ENCODE peak calls at places on chromosomes 3 and 15, in ten cellular contexts. One of them, this sample, is unnamed.

GRCh38 chr15:64746921-64747320 is 28.5 kb downstream of the RBPMS2 start:
- DNase-seq in brain microvascular endothelial cell: no peak
- DNase-seq in thoracic aorta: no peak
- DNase-seq in dorsolateral prefrontal cortex: no peak
- DNase-seq in uterus: no peak
- DNase-seq in HCT116: no peak
- DNase-seq in A673: no peak
- DNase-seq in fibroblast of lung: no peak
- DNase-seq in WERI-Rb-1: no peak
- DNase-seq in cardiac muscle cell: no peak
- DNase-seq in this sample: no peak

GRCh38 chr3:198062068-198062465 is 102.0 kb downstream of the LMLN start:
- DNase-seq in A673: no peak
- DNase-seq in HCT116: no peak
- DNase-seq in uterus: no peak
- DNase-seq in brain microvascular endothelial cell: no peak
- DNase-seq in thoracic aorta: no peak
- DNase-seq in WERI-Rb-1: no peak
- DNase-seq in dorsolateral prefrontal cortex: no peak
- DNase-seq in fibroblast of lung: no peak
- DNase-seq in cardiac muscle cell: no peak
- DNase-seq in this sample: no peak

GRCh38 chr15:24954783-24955548 is at the start of the genes SNRPN and SNURF:
- DNase-seq in brain microvascular endothelial cell: peak
- DNase-seq in WERI-Rb-1: peak
- DNase-seq in HCT116: no peak
- DNase-seq in cardiac muscle cell: peak
- DNase-seq in uterus: peak
- DNase-seq in thoracic aorta: peak
- DNase-seq in A673: peak
- DNase-seq in dorsolateral prefrontal cortex: peak
- DNase-seq in fibroblast of lung: peak
- DNase-seq in this sample: peak

GRCh38 chr15:68307131-68307928 is 29.8 kb downstream of the FEM1B start:
- DNase-seq in cardiac muscle cell: no peak
- DNase-seq in uterus: peak
- DNase-seq in dorsolateral prefrontal cortex: peak
- DNase-seq in thoracic aorta: no peak
- DNase-seq in A673: no peak
- DNase-seq in HCT116: no peak
- DNase-seq in brain microvascular endothelial cell: no peak
- DNase-seq in WERI-Rb-1: no peak
- DNase-seq in fibroblast of lung: no peak
- DNase-seq in this sample: no peak

GRCh38 chr15:74833376-74834107 is 7.1 kb downstream of the CPLX3 start:
- DNase-seq in A673: no peak
- DNase-seq in cardiac muscle cell: no peak
- DNase-seq in HCT116: no peak
- DNase-seq in fibroblast of lung: no peak
- DNase-seq in uterus: no peak
- DNase-seq in WERI-Rb-1: peak
- DNase-seq in thoracic aorta: no peak
- DNase-seq in dorsolateral prefrontal cortex: peak
- DNase-seq in brain microvascular endothelial cell: no peak
- DNase-seq in this sample: no peak

GRCh38 chr3:153195480-153195879 is 33.5 kb downstream of the RAP2B start:
- DNase-seq in dorsolateral prefrontal cortex: no peak
- DNase-seq in brain microvascular endothelial cell: no peak
- DNase-seq in fibroblast of lung: no peak
- DNase-seq in uterus: no peak
- DNase-seq in cardiac muscle cell: no peak
- DNase-seq in A673: no peak
- DNase-seq in WERI-Rb-1: no peak
- DNase-seq in thoracic aorta: no peak
- DNase-seq in HCT116: no peak
- DNase-seq in this sample: no peak

GRCh38 chr15:78641876-78642275 is 866 bp upstream of the CHRNB4 start:
- DNase-seq in brain microvascular endothelial cell: no peak
- DNase-seq in WERI-Rb-1: peak
- DNase-seq in HCT116: no peak
- DNase-seq in thoracic aorta: no peak
- DNase-seq in cardiac muscle cell: no peak
- DNase-seq in uterus: no peak
- DNase-seq in A673: no peak
- DNase-seq in dorsolateral prefrontal cortex: no peak
- DNase-seq in fibroblast of lung: no peak
- DNase-seq in this sample: no peak

GRCh38 chr15:23566070-23567050 is 886 bp downstream of the MKRN3 start:
- DNase-seq in brain microvascular endothelial cell: no peak
- DNase-seq in cardiac muscle cell: no peak
- DNase-seq in HCT116: peak
- DNase-seq in thoracic aorta: no peak
- DNase-seq in WERI-Rb-1: peak
- DNase-seq in A673: no peak
- DNase-seq in dorsolateral prefrontal cortex: peak
- DNase-seq in fibroblast of lung: peak
- DNase-seq in uterus: peak
- DNase-seq in this sample: no peak

GRCh38 chr15:34364041-34364440 is 3.0 kb downstream of the LPCAT4 start:
- DNase-seq in fibroblast of lung: no peak
- DNase-seq in cardiac muscle cell: no peak
- DNase-seq in HCT116: no peak
- DNase-seq in brain microvascular endothelial cell: no peak
- DNase-seq in thoracic aorta: no peak
- DNase-seq in A673: no peak
- DNase-seq in dorsolateral prefrontal cortex: no peak
- DNase-seq in uterus: no peak
- DNase-seq in WERI-Rb-1: no peak
- DNase-seq in this sample: no peak

GRCh38 chr3:4979401-4980228 is at the start of gene BHLHE40:
- DNase-seq in brain microvascular endothelial cell: no peak
- DNase-seq in thoracic aorta: no peak
- DNase-seq in dorsolateral prefrontal cortex: no peak
- DNase-seq in HCT116: no peak
- DNase-seq in cardiac muscle cell: no peak
- DNase-seq in fibroblast of lung: peak
- DNase-seq in WERI-Rb-1: no peak
- DNase-seq in A673: peak
- DNase-seq in uterus: no peak
- DNase-seq in this sample: peak

GRCh38 chr15:45378149-45378912 is at the start of gene GATM:
- DNase-seq in uterus: peak
- DNase-seq in fibroblast of lung: peak
- DNase-seq in dorsolateral prefrontal cortex: peak
- DNase-seq in brain microvascular endothelial cell: peak
- DNase-seq in thoracic aorta: peak
- DNase-seq in HCT116: no peak
- DNase-seq in A673: peak
- DNase-seq in WERI-Rb-1: peak
- DNase-seq in cardiac muscle cell: peak
- DNase-seq in this sample: peak
- TF ChIP-seq CTCF in uterus: peak
- TF ChIP-seq CTCF in fibroblast of lung: peak
- TF ChIP-seq CTCF in dorsolateral prefrontal cortex: peak
- TF ChIP-seq CTCF in brain microvascular endothelial cell: peak
- TF ChIP-seq CTCF in thoracic aorta: peak
- TF ChIP-seq CTCF in HCT116: no peak
- TF ChIP-seq CTCF in A673: peak
- TF ChIP-seq CTCF in WERI-Rb-1: peak
- TF ChIP-seq CTCF in cardiac muscle cell: peak
- TF ChIP-seq CTCF in this sample: peak

GRCh38 chr15:76345880-76346665 is 9.5 kb downstream of the ISL2 start:
- DNase-seq in dorsolateral prefrontal cortex: no peak
- DNase-seq in WERI-Rb-1: peak
- DNase-seq in thoracic aorta: no peak
- DNase-seq in A673: no peak
- DNase-seq in HCT116: no peak
- DNase-seq in brain microvascular endothelial cell: no peak
- DNase-seq in fibroblast of lung: no peak
- DNase-seq in uterus: no peak
- DNase-seq in cardiac muscle cell: peak
- DNase-seq in this sample: no peak
- H3K4me3 ChIP-seq in dorsolateral prefrontal cortex: peak
- H3K4me3 ChIP-seq in WERI-Rb-1: peak
- H3K4me3 ChIP-seq in thoracic aorta: peak
- H3K4me3 ChIP-seq in A673: peak
- H3K4me3 ChIP-seq in HCT116: peak
- H3K4me3 ChIP-seq in brain microvascular endothelial cell: peak
- H3K4me3 ChIP-seq in fibroblast of lung: no peak
- H3K4me3 ChIP-seq in uterus: no peak
- H3K4me3 ChIP-seq in cardiac muscle cell: peak
- H3K4me3 ChIP-seq in this sample: peak

GRCh38 chr3:42191443-42191747 is 74.6 kb downstream of the CCK start:
- DNase-seq in thoracic aorta: no peak
- DNase-seq in cardiac muscle cell: no peak
- DNase-seq in WERI-Rb-1: peak
- DNase-seq in dorsolateral prefrontal cortex: no peak
- DNase-seq in HCT116: no peak
- DNase-seq in fibroblast of lung: no peak
- DNase-seq in brain microvascular endothelial cell: no peak
- DNase-seq in A673: no peak
- DNase-seq in uterus: no peak
- DNase-seq in this sample: no peak
- TF ChIP-seq CTCF in thoracic aorta: peak
- TF ChIP-seq CTCF in cardiac muscle cell: no peak
- TF ChIP-seq CTCF in WERI-Rb-1: no peak
- TF ChIP-seq CTCF in dorsolateral prefrontal cortex: no peak
- TF ChIP-seq CTCF in HCT116: no peak
- TF ChIP-seq CTCF in fibroblast of lung: no peak
- TF ChIP-seq CTCF in brain microvascular endothelial cell: no peak
- TF ChIP-seq CTCF in A673: no peak
- TF ChIP-seq CTCF in uterus: no peak
- TF ChIP-seq CTCF in this sample: no peak

GRCh38 chr3:49869525-49870126 is at the start of gene CAMKV:
- DNase-seq in cardiac muscle cell: peak
- DNase-seq in thoracic aorta: no peak
- DNase-seq in HCT116: no peak
- DNase-seq in dorsolateral prefrontal cortex: no peak
- DNase-seq in uterus: no peak
- DNase-seq in brain microvascular endothelial cell: no peak
- DNase-seq in WERI-Rb-1: peak
- DNase-seq in fibroblast of lung: no peak
- DNase-seq in A673: peak
- DNase-seq in this sample: no peak
- H3K4me3 ChIP-seq in cardiac muscle cell: peak
- H3K4me3 ChIP-seq in thoracic aorta: peak
- H3K4me3 ChIP-seq in HCT116: no peak
- H3K4me3 ChIP-seq in dorsolateral prefrontal cortex: peak
- H3K4me3 ChIP-seq in uterus: no peak
- H3K4me3 ChIP-seq in brain microvascular endothelial cell: peak
- H3K4me3 ChIP-seq in WERI-Rb-1: peak
- H3K4me3 ChIP-seq in fibroblast of lung: no peak
- H3K4me3 ChIP-seq in A673: peak
- H3K4me3 ChIP-seq in this sample: no peak

GRCh38 chr3:159151130-159151529 is 349.3 kb downstream of the MFSD1 start:
- DNase-seq in A673: no peak
- DNase-seq in fibroblast of lung: no peak
- DNase-seq in WERI-Rb-1: no peak
- DNase-seq in thoracic aorta: no peak
- DNase-seq in cardiac muscle cell: no peak
- DNase-seq in uterus: no peak
- DNase-seq in brain microvascular endothelial cell: no peak
- DNase-seq in HCT116: no peak
- DNase-seq in dorsolateral prefrontal cortex: no peak
- DNase-seq in this sample: no peak
- TF ChIP-seq CTCF in A673: no peak
- TF ChIP-seq CTCF in fibroblast of lung: no peak
- TF ChIP-seq CTCF in WERI-Rb-1: no peak
- TF ChIP-seq CTCF in thoracic aorta: no peak
- TF ChIP-seq CTCF in cardiac muscle cell: no peak
- TF ChIP-seq CTCF in uterus: no peak
- TF ChIP-seq CTCF in brain microvascular endothelial cell: no peak
- TF ChIP-seq CTCF in HCT116: no peak
- TF ChIP-seq CTCF in dorsolateral prefrontal cortex: no peak
- TF ChIP-seq CTCF in this sample: no peak

DNA sequence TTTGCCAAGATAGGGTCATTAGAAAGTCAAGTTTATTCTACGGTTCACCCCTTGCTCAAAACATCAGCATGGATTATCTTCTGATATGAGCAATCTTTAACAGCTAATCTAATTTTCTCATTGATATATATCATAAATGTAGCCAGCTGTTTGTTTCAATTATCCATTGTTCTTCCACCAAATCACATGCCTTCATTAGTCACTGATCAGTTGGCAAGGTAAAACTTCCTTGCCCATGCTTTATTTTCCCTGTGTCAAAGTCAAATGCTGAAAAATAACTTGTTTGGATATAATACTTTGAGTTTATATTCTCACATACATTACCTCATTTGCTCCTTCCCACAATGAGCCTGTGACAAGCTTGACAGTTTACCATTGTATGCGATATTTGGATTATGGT is 60.6 kb downstream of the DPH6 start:
- DNase-seq in A673: no peak
- DNase-seq in cardiac muscle cell: no peak
- DNase-seq in fibroblast of lung: no peak
- DNase-seq in thoracic aorta: no peak
- DNase-seq in uterus: no peak
- DNase-seq in brain microvascular endothelial cell: no peak
- DNase-seq in WERI-Rb-1: no peak
- DNase-seq in HCT116: no peak
- DNase-seq in dorsolateral prefrontal cortex: no peak
- DNase-seq in this sample: no peak
- H3K4me3 ChIP-seq in A673: no peak
- H3K4me3 ChIP-seq in cardiac muscle cell: no peak
- H3K4me3 ChIP-seq in fibroblast of lung: no peak
- H3K4me3 ChIP-seq in thoracic aorta: no peak
- H3K4me3 ChIP-seq in uterus: no peak
- H3K4me3 ChIP-seq in brain microvascular endothelial cell: no peak
- H3K4me3 ChIP-seq in WERI-Rb-1: no peak
- H3K4me3 ChIP-seq in HCT116: no peak
- H3K4me3 ChIP-seq in dorsolateral prefrontal cortex: no peak
- H3K4me3 ChIP-seq in this sample: no peak

This sample was measured in fibroblast of the aortic adventitia.